ENCODE peak calls at places on chromosomes 5 and 9, in six cellular contexts. One of them, this sample, is unnamed.

GRCh38 chr9:92636627-92637026 is 33.3 kb downstream of the IPPK start:
- DNase-seq in H1: no peak
- DNase-seq in HepG2: no peak
- DNase-seq in HCT116: no peak
- DNase-seq in GM12878: no peak
- DNase-seq in K562: no peak
- DNase-seq in this sample: no peak

GRCh38 chr9:98913705-98914104 is 30.0 kb upstream of the COL15A1 start:
- DNase-seq in H1: no peak
- DNase-seq in K562: no peak
- DNase-seq in HCT116: no peak
- DNase-seq in GM12878: no peak
- DNase-seq in HepG2: no peak
- DNase-seq in this sample: no peak

GRCh38 chr5:111010783-111011182 is 60.7 kb upstream of the TSLP start:
- DNase-seq in K562: no peak
- DNase-seq in H1: no peak
- DNase-seq in HCT116: no peak
- DNase-seq in GM12878: no peak
- DNase-seq in HepG2: no peak
- DNase-seq in this sample: no peak

GRCh38 chr5:117533792-117534191 is 959.2 kb upstream of the SEMA6A start:
- DNase-seq in H1: no peak
- DNase-seq in GM12878: no peak
- DNase-seq in HCT116: no peak
- DNase-seq in HepG2: no peak
- DNase-seq in K562: no peak
- DNase-seq in this sample: no peak

GRCh38 chr5:137372386-137373160 is 126.6 kb downstream of the SPOCK1 start:
- DNase-seq in HCT116: no peak
- DNase-seq in HepG2: no peak
- DNase-seq in K562: no peak
- DNase-seq in GM12878: no peak
- DNase-seq in H1: no peak
- DNase-seq in this sample: no peak

GRCh38 chr9:95757026-95757425 is 118.5 kb upstream of the ERCC6L2 start:
- DNase-seq in K562: no peak
- DNase-seq in GM12878: no peak
- DNase-seq in H1: no peak
- DNase-seq in HepG2: no peak
- DNase-seq in HCT116: no peak
- DNase-seq in this sample: no peak

GRCh38 chr9:28056006-28056405 is 482.7 kb upstream of the C9orf72 start:
- DNase-seq in H1: no peak
- DNase-seq in GM12878: no peak
- DNase-seq in HCT116: no peak
- DNase-seq in K562: no peak
- DNase-seq in HepG2: no peak
- DNase-seq in this sample: no peak

GRCh38 chr5:133662578-133662977 is 50.2 kb upstream of the FSTL4 start:
- DNase-seq in HCT116: no peak
- DNase-seq in K562: no peak
- DNase-seq in HepG2: no peak
- DNase-seq in GM12878: no peak
- DNase-seq in H1: peak; percentile 27
- DNase-seq in this sample: no peak

GRCh38 chr5:102767864-102768263 is 12.8 kb downstream of the PAM start:
- DNase-seq in GM12878: no peak
- DNase-seq in H1: no peak
- DNase-seq in HepG2: no peak
- DNase-seq in HCT116: no peak
- DNase-seq in K562: no peak
- DNase-seq in this sample: no peak

GRCh38 chr9:18741880-18742279 is 267.9 kb downstream of the ADAMTSL1 start:
- DNase-seq in HepG2: no peak
- DNase-seq in GM12878: no peak
- DNase-seq in K562: no peak
- DNase-seq in HCT116: no peak
- DNase-seq in H1: no peak
- DNase-seq in this sample: no peak

GRCh38 chr9:72251589-72251988 is 102.3 kb downstream of the GDA start:
- DNase-seq in HepG2: no peak
- DNase-seq in HCT116: no peak
- DNase-seq in GM12878: no peak
- DNase-seq in H1: no peak
- DNase-seq in K562: no peak
- DNase-seq in this sample: no peak

GRCh38 chr5:1948663-1949191 is 66.0 kb upstream of the IRX4 start:
- DNase-seq in K562: no peak
- DNase-seq in GM12878: no peak
- DNase-seq in HepG2: no peak
- DNase-seq in HCT116: no peak
- DNase-seq in H1: no peak
- DNase-seq in this sample: no peak

GRCh38 chr5:1946122-1946677 is 63.5 kb upstream of the IRX4 start:
- DNase-seq in K562: no peak
- DNase-seq in GM12878: no peak
- DNase-seq in HepG2: no peak
- DNase-seq in H1: no peak
- DNase-seq in HCT116: no peak
- DNase-seq in this sample: no peak

GRCh38 chr5:1948111-1948510 is 65.4 kb upstream of the IRX4 start:
- DNase-seq in K562: no peak
- DNase-seq in GM12878: no peak
- DNase-seq in H1: no peak
- DNase-seq in HepG2: no peak
- DNase-seq in HCT116: no peak
- DNase-seq in this sample: no peak

GRCh38 chr5:1945606-1946005 is 62.9 kb upstream of the IRX4 start:
- DNase-seq in HepG2: no peak
- DNase-seq in HCT116: no peak
- DNase-seq in K562: no peak
- DNase-seq in GM12878: no peak
- DNase-seq in H1: no peak
- DNase-seq in this sample: no peak

GRCh38 chr5:1946776-1947175 is 64.1 kb upstream of the IRX4 start:
- DNase-seq in H1: no peak
- DNase-seq in HCT116: no peak
- DNase-seq in HepG2: no peak
- DNase-seq in K562: no peak
- DNase-seq in GM12878: no peak
- DNase-seq in this sample: no peak
- TF ChIP-seq ATF3 in H1: no peak
- TF ChIP-seq ATF3 in HCT116: no peak
- TF ChIP-seq ATF3 in HepG2: no peak
- TF ChIP-seq ATF3 in K562: no peak
- TF ChIP-seq ATF3 in GM12878: no peak
- TF ChIP-seq ATF3 in this sample: no peak

GRCh38 chr5:115274584-115274983 is 11.9 kb upstream of the PGGT1B start:
- DNase-seq in HCT116: no peak
- DNase-seq in K562: no peak
- DNase-seq in GM12878: no peak
- DNase-seq in HepG2: no peak
- DNase-seq in H1: no peak
- DNase-seq in this sample: no peak
- TF ChIP-seq ATF3 in HCT116: no peak
- TF ChIP-seq ATF3 in K562: no peak
- TF ChIP-seq ATF3 in GM12878: no peak
- TF ChIP-seq ATF3 in HepG2: no peak
- TF ChIP-seq ATF3 in H1: no peak
- TF ChIP-seq ATF3 in this sample: no peak

GRCh38 chr9:35728041-35728971 is 3.7 kb downstream of the TLN1 start:
- DNase-seq in H1: peak; percentile 56
- DNase-seq in HepG2: peak; percentile 91
- DNase-seq in GM12878: no peak
- DNase-seq in HCT116: no peak
- DNase-seq in K562: peak; percentile 62
- DNase-seq in this sample: peak; percentile 52
- TF ChIP-seq ATF3 in H1: no peak
- TF ChIP-seq ATF3 in HepG2: no peak
- TF ChIP-seq ATF3 in GM12878: no peak
- TF ChIP-seq ATF3 in HCT116: no peak
- TF ChIP-seq ATF3 in K562: no peak
- TF ChIP-seq ATF3 in this sample: no peak

GRCh38 chr9:470795-471194 is 256.1 kb downstream of the DOCK8 start:
- DNase-seq in H1: no peak
- DNase-seq in GM12878: no peak
- DNase-seq in HepG2: no peak
- DNase-seq in K562: no peak
- DNase-seq in HCT116: no peak
- DNase-seq in this sample: no peak
- TF ChIP-seq ATF3 in H1: no peak
- TF ChIP-seq ATF3 in GM12878: no peak
- TF ChIP-seq ATF3 in HepG2: no peak
- TF ChIP-seq ATF3 in K562: no peak
- TF ChIP-seq ATF3 in HCT116: no peak
- TF ChIP-seq ATF3 in this sample: no peak

GRCh38 chr5:88839238-88839637 is 43.7 kb downstream of the MEF2C start:
- DNase-seq in GM12878: no peak
- DNase-seq in HCT116: no peak
- DNase-seq in K562: no peak
- DNase-seq in HepG2: no peak
- DNase-seq in H1: no peak
- DNase-seq in this sample: no peak
- TF ChIP-seq ATF3 in GM12878: no peak
- TF ChIP-seq ATF3 in HCT116: no peak
- TF ChIP-seq ATF3 in K562: no peak
- TF ChIP-seq ATF3 in HepG2: no peak
- TF ChIP-seq ATF3 in H1: no peak
- TF ChIP-seq ATF3 in this sample: no peak

GRCh38 chr9:69936427-69936826 is 107.2 kb upstream of the MAMDC2 start:
- DNase-seq in GM12878: no peak
- DNase-seq in H1: no peak
- DNase-seq in HCT116: no peak
- DNase-seq in K562: no peak
- DNase-seq in HepG2: no peak
- DNase-seq in this sample: no peak

GRCh38 chr9:69937830-69938535 is 105.7 kb upstream of the MAMDC2 start:
- DNase-seq in H1: no peak
- DNase-seq in HCT116: no peak
- DNase-seq in GM12878: no peak
- DNase-seq in K562: no peak
- DNase-seq in HepG2: no peak
- DNase-seq in this sample: no peak

GRCh38 chr9:69933445-69933844 is 110.2 kb upstream of the MAMDC2 start:
- DNase-seq in K562: no peak
- DNase-seq in H1: no peak
- DNase-seq in HCT116: no peak
- DNase-seq in GM12878: no peak
- DNase-seq in HepG2: no peak
- DNase-seq in this sample: no peak

GRCh38 chr9:69940668-69941067 is 103.0 kb upstream of the MAMDC2 start:
- DNase-seq in H1: no peak
- DNase-seq in K562: no peak
- DNase-seq in GM12878: no peak
- DNase-seq in HCT116: no peak
- DNase-seq in HepG2: no peak
- DNase-seq in this sample: no peak

GRCh38 chr9:69937358-69937757 is 106.3 kb upstream of the MAMDC2 start:
- DNase-seq in H1: no peak
- DNase-seq in GM12878: no peak
- DNase-seq in HepG2: no peak
- DNase-seq in HCT116: no peak
- DNase-seq in K562: no peak
- DNase-seq in this sample: no peak
- TF ChIP-seq ATF3 in H1: no peak
- TF ChIP-seq ATF3 in GM12878: no peak
- TF ChIP-seq ATF3 in HepG2: no peak
- TF ChIP-seq ATF3 in HCT116: no peak
- TF ChIP-seq ATF3 in K562: no peak
- TF ChIP-seq ATF3 in this sample: no peak

GRCh38 chr5:90475436-90475980 is 844 bp downstream of the POLR3G start:
- DNase-seq in H1: no peak
- DNase-seq in K562: peak; percentile 48
- DNase-seq in HCT116: no peak
- DNase-seq in GM12878: no peak
- DNase-seq in HepG2: no peak
- DNase-seq in this sample: no peak

GRCh38 chr5:90477073-90477472 is 2.4 kb downstream of the POLR3G start:
- DNase-seq in GM12878: no peak
- DNase-seq in HCT116: no peak
- DNase-seq in HepG2: no peak
- DNase-seq in H1: peak; percentile 64
- DNase-seq in K562: no peak
- DNase-seq in this sample: peak; percentile 42

GRCh38 chr5:90472783-90473182 is 1.8 kb downstream of the MBLAC2 start:
- DNase-seq in K562: no peak
- DNase-seq in GM12878: no peak
- DNase-seq in HCT116: no peak
- DNase-seq in HepG2: no peak
- DNase-seq in H1: no peak
- DNase-seq in this sample: no peak

GRCh38 chr5:90474235-90475107 is at the start of the genes MBLAC2 and POLR3G:
- DNase-seq in GM12878: peak; percentile 77
- DNase-seq in HCT116: peak; percentile 87
- DNase-seq in H1: peak; percentile 97
- DNase-seq in HepG2: peak; percentile 86
- DNase-seq in K562: peak; percentile 94
- DNase-seq in this sample: peak; percentile 97

GRCh38 chr5:90473321-90474234 is 993 bp downstream of the MBLAC2 start:
- DNase-seq in GM12878: no peak
- DNase-seq in H1: peak; percentile 71
- DNase-seq in HepG2: peak; percentile 12
- DNase-seq in K562: peak; percentile 28
- DNase-seq in HCT116: no peak
- DNase-seq in this sample: peak; percentile 62
- TF ChIP-seq ATF3 in GM12878: no peak
- TF ChIP-seq ATF3 in H1: no peak
- TF ChIP-seq ATF3 in HepG2: peak; percentile 14
- TF ChIP-seq ATF3 in K562: no peak
- TF ChIP-seq ATF3 in HCT116: no peak
- TF ChIP-seq ATF3 in this sample: no peak

GRCh38 chr5:122653087-122654017 is 121.5 kb upstream of the SNX2 start:
- DNase-seq in H1: no peak
- DNase-seq in GM12878: no peak
- DNase-seq in K562: no peak
- DNase-seq in HCT116: no peak
- DNase-seq in HepG2: no peak
- DNase-seq in this sample: no peak
- TF ChIP-seq ATF3 in H1: no peak
- TF ChIP-seq ATF3 in GM12878: no peak
- TF ChIP-seq ATF3 in K562: no peak
- TF ChIP-seq ATF3 in HCT116: no peak
- TF ChIP-seq ATF3 in HepG2: no peak
- TF ChIP-seq ATF3 in this sample: no peak

GRCh38 chr9:132406554-132407122 is at the start of gene TTF1:
- DNase-seq in HepG2: peak; percentile 88
- DNase-seq in K562: peak; percentile 94
- DNase-seq in HCT116: peak; percentile 83
- DNase-seq in GM12878: peak; percentile 77
- DNase-seq in H1: peak; percentile 90
- DNase-seq in this sample: peak; percentile 90

GRCh38 chr9:132407196-132407595 is 556 bp upstream of the TTF1 start:
- DNase-seq in HCT116: no peak
- DNase-seq in HepG2: no peak
- DNase-seq in GM12878: no peak
- DNase-seq in H1: no peak
- DNase-seq in K562: no peak
- DNase-seq in this sample: no peak

GRCh38 chr9:132404228-132404881 is 2.3 kb downstream of the TTF1 start:
- DNase-seq in HepG2: no peak
- DNase-seq in GM12878: no peak
- DNase-seq in H1: no peak
- DNase-seq in HCT116: no peak
- DNase-seq in K562: no peak
- DNase-seq in this sample: no peak

GRCh38 chr9:132401791-132402190 is 4.8 kb downstream of the TTF1 start:
- DNase-seq in K562: no peak
- DNase-seq in GM12878: no peak
- DNase-seq in HCT116: no peak
- DNase-seq in H1: no peak
- DNase-seq in HepG2: no peak
- DNase-seq in this sample: no peak
- TF ChIP-seq ATF3 in K562: no peak
- TF ChIP-seq ATF3 in GM12878: no peak
- TF ChIP-seq ATF3 in HCT116: no peak
- TF ChIP-seq ATF3 in H1: no peak
- TF ChIP-seq ATF3 in HepG2: no peak
- TF ChIP-seq ATF3 in this sample: no peak